ENCODE peak calls at places on chromosome 22, in four cellular contexts. D is NCI-H69, J is RWPE1, O is sciatic nerve. I is an unnamed sample.

GRCh38 chr22:38572065-38572464 is 2.1 kb upstream of the DMC1 start:
- DNase-seq in D (peak; percentile 69), J (peak; percentile 28), O (no peak), I (peak; percentile 32)

GRCh38 chr22:37485006-37485713 is 1.0 kb downstream of the MFNG start:
- DNase-seq in D (no peak), J (no peak), O (no peak), I (no peak)

GRCh38 chr22:39349506-39349966 is 255 bp upstream of the SYNGR1 start:
- DNase-seq in D (peak; percentile 82), J (no peak), O (peak; percentile 69), I (no peak)

GRCh38 chr22:24178502-24179440 is 2.5 kb upstream of the SUSD2 start:
- DNase-seq in D (peak; percentile 60), J (no peak), O (no peak), I (no peak)

GRCh38 chr22:23608583-23608982 is 23.5 kb downstream of the DRICH1 start:
- DNase-seq in D (no peak), J (no peak), O (peak; percentile 21), I (no peak)

GRCh38 chr22:17446704-17447103 is 77.4 kb downstream of the CECR2 start:
- DNase-seq in D (no peak), J (no peak), O (no peak), I (no peak)

GRCh38 chr22:17898375-17898774 is 124.1 kb upstream of the BID start:
- DNase-seq in D (no peak), J (no peak), O (no peak), I (no peak)

GRCh38 chr22:34829485-34829884 is 236.5 kb upstream of the ISX start:
- DNase-seq in D (no peak), J (no peak), O (no peak), I (no peak)

GRCh38 chr22:40434745-40435144 is 64.4 kb downstream of the SGSM3 start:
- DNase-seq in D (no peak), J (no peak), O (no peak), I (no peak)

GRCh38 chr22:49251371-49251770 is 576.3 kb downstream of the BRD1 start:
- DNase-seq in D (no peak), J (no peak), O (no peak), I (no peak)

GRCh38 chr22:42811510-42811909 is 45.6 kb downstream of the ARFGAP3 start:
- DNase-seq in D (peak; percentile 95), J (no peak), O (no peak), I (no peak)

GRCh38 chr22:38244106-38244505 is 28.7 kb downstream of the TMEM184B start:
- DNase-seq in D (peak; percentile 46), J (no peak), O (no peak), I (peak; percentile 29)

GRCh38 chr22:43039800-43040199 is 24.9 kb upstream of the PACSIN2 start:
- DNase-seq in D (peak; percentile 92), J (no peak), O (no peak), I (no peak)

I was measured in mammary epithelial cell.